ENCODE peak calls at places on chromosomes 12 and 14, in eight cellular contexts. One of them, this sample, is unnamed.

GRCh38 chr12:89919241-89919906 is 210.7 kb upstream of the ATP2B1 start:
- DNase-seq in heart left ventricle: no peak
- DNase-seq in dorsolateral prefrontal cortex: no peak
- DNase-seq in PC-3: peak; percentile 47
- DNase-seq in DND-41: no peak
- DNase-seq in gastrocnemius medialis: no peak
- DNase-seq in mammary epithelial cell: no peak
- DNase-seq in fibroblast of pulmonary artery: no peak
- DNase-seq in this sample: no peak

GRCh38 chr12:13790317-13790716 is 191.1 kb downstream of the GRIN2B start:
- DNase-seq in heart left ventricle: no peak
- DNase-seq in dorsolateral prefrontal cortex: no peak
- DNase-seq in PC-3: no peak
- DNase-seq in DND-41: no peak
- DNase-seq in gastrocnemius medialis: no peak
- DNase-seq in mammary epithelial cell: no peak
- DNase-seq in fibroblast of pulmonary artery: no peak
- DNase-seq in this sample: no peak

GRCh38 chr14:79144891-79145290 is 974.7 kb downstream of the NRXN3 start:
- DNase-seq in heart left ventricle: no peak
- DNase-seq in dorsolateral prefrontal cortex: no peak
- DNase-seq in PC-3: no peak
- DNase-seq in DND-41: no peak
- DNase-seq in gastrocnemius medialis: no peak
- DNase-seq in mammary epithelial cell: no peak
- DNase-seq in fibroblast of pulmonary artery: peak; percentile 3
- DNase-seq in this sample: no peak

GRCh38 chr14:94014375-94014774 is 11.8 kb upstream of the OTUB2 start:
- DNase-seq in heart left ventricle: no peak
- DNase-seq in dorsolateral prefrontal cortex: no peak
- DNase-seq in PC-3: no peak
- DNase-seq in DND-41: no peak
- DNase-seq in gastrocnemius medialis: no peak
- DNase-seq in mammary epithelial cell: no peak
- DNase-seq in fibroblast of pulmonary artery: no peak
- DNase-seq in this sample: no peak

GRCh38 chr12:88753707-88754106 is 173.4 kb upstream of the KITLG start:
- DNase-seq in heart left ventricle: no peak
- DNase-seq in dorsolateral prefrontal cortex: no peak
- DNase-seq in PC-3: no peak
- DNase-seq in DND-41: no peak
- DNase-seq in gastrocnemius medialis: no peak
- DNase-seq in mammary epithelial cell: no peak
- DNase-seq in fibroblast of pulmonary artery: no peak
- DNase-seq in this sample: no peak

GRCh38 chr12:27467641-27468040 is 21.1 kb downstream of the SMCO2 start:
- DNase-seq in heart left ventricle: no peak
- DNase-seq in dorsolateral prefrontal cortex: no peak
- DNase-seq in PC-3: no peak
- DNase-seq in DND-41: no peak
- DNase-seq in gastrocnemius medialis: no peak
- DNase-seq in mammary epithelial cell: no peak
- DNase-seq in fibroblast of pulmonary artery: no peak
- DNase-seq in this sample: no peak

GRCh38 chr12:68334136-68334535 is 2.0 kb upstream of the MDM1 start:
- DNase-seq in heart left ventricle: no peak
- DNase-seq in dorsolateral prefrontal cortex: peak; percentile 18
- DNase-seq in PC-3: peak; percentile 28
- DNase-seq in DND-41: no peak
- DNase-seq in gastrocnemius medialis: no peak
- DNase-seq in mammary epithelial cell: no peak
- DNase-seq in fibroblast of pulmonary artery: no peak
- DNase-seq in this sample: no peak

GRCh38 chr14:22123188-22123560 is 449.6 kb upstream of the OR4E1 start:
- DNase-seq in heart left ventricle: no peak
- DNase-seq in dorsolateral prefrontal cortex: no peak
- DNase-seq in PC-3: no peak
- DNase-seq in DND-41: no peak
- DNase-seq in gastrocnemius medialis: no peak
- DNase-seq in mammary epithelial cell: peak; percentile 32
- DNase-seq in fibroblast of pulmonary artery: no peak
- DNase-seq in this sample: no peak

GRCh38 chr12:132414634-132415340 is 75.2 kb upstream of the FBRSL1 start:
- DNase-seq in heart left ventricle: peak; percentile 79
- DNase-seq in dorsolateral prefrontal cortex: peak; percentile 55
- DNase-seq in PC-3: peak; percentile 94
- DNase-seq in DND-41: peak; percentile 77
- DNase-seq in gastrocnemius medialis: peak; percentile 57
- DNase-seq in mammary epithelial cell: peak; percentile 57
- DNase-seq in fibroblast of pulmonary artery: peak; percentile 76
- DNase-seq in this sample: peak; percentile 77

GRCh38 chr14:52031781-52032180 is 37.1 kb downstream of the NID2 start:
- DNase-seq in heart left ventricle: peak; percentile 72
- DNase-seq in dorsolateral prefrontal cortex: no peak
- DNase-seq in PC-3: no peak
- DNase-seq in DND-41: no peak
- DNase-seq in gastrocnemius medialis: no peak
- DNase-seq in mammary epithelial cell: peak; percentile 14
- DNase-seq in fibroblast of pulmonary artery: peak; percentile 95
- DNase-seq in this sample: peak; percentile 99

GRCh38 chr14:63662776-63663175 is 21.1 kb upstream of the WDR89 start:
- DNase-seq in heart left ventricle: no peak
- DNase-seq in dorsolateral prefrontal cortex: no peak
- DNase-seq in PC-3: no peak
- DNase-seq in DND-41: no peak
- DNase-seq in gastrocnemius medialis: no peak
- DNase-seq in mammary epithelial cell: no peak
- DNase-seq in fibroblast of pulmonary artery: no peak
- DNase-seq in this sample: no peak

GRCh38 chr12:66149702-66150398 is 19.3 kb upstream of the LLPH start:
- DNase-seq in heart left ventricle: no peak
- DNase-seq in dorsolateral prefrontal cortex: no peak
- DNase-seq in PC-3: peak; percentile 15
- DNase-seq in DND-41: no peak
- DNase-seq in gastrocnemius medialis: no peak
- DNase-seq in mammary epithelial cell: no peak
- DNase-seq in fibroblast of pulmonary artery: no peak
- DNase-seq in this sample: no peak

GRCh38 chr14:75910048-75910447 is 71.7 kb downstream of the TGFB3 start:
- DNase-seq in heart left ventricle: no peak
- DNase-seq in dorsolateral prefrontal cortex: no peak
- DNase-seq in PC-3: peak; percentile 10
- DNase-seq in DND-41: no peak
- DNase-seq in gastrocnemius medialis: no peak
- DNase-seq in mammary epithelial cell: peak; percentile 29
- DNase-seq in fibroblast of pulmonary artery: no peak
- DNase-seq in this sample: no peak

GRCh38 chr12:124172646-124173045 is 122.2 kb upstream of the RFLNA start:
- DNase-seq in heart left ventricle: no peak
- DNase-seq in dorsolateral prefrontal cortex: no peak
- DNase-seq in PC-3: peak; percentile 19
- DNase-seq in DND-41: no peak
- DNase-seq in gastrocnemius medialis: no peak
- DNase-seq in mammary epithelial cell: peak; percentile 81
- DNase-seq in fibroblast of pulmonary artery: no peak
- DNase-seq in this sample: no peak

GRCh38 chr14:69105326-69105725 is 47.6 kb downstream of the DCAF5 start:
- DNase-seq in heart left ventricle: no peak
- DNase-seq in dorsolateral prefrontal cortex: no peak
- DNase-seq in PC-3: peak; percentile 57
- DNase-seq in DND-41: no peak
- DNase-seq in gastrocnemius medialis: no peak
- DNase-seq in mammary epithelial cell: peak; percentile 75
- DNase-seq in fibroblast of pulmonary artery: peak; percentile 84
- DNase-seq in this sample: peak; percentile 87
- H3K4me3 ChIP-seq in heart left ventricle: no peak overlapping the region
- H3K4me3 ChIP-seq in dorsolateral prefrontal cortex: no peak overlapping the region
- H3K4me3 ChIP-seq in PC-3: no peak overlapping the region
- H3K4me3 ChIP-seq in DND-41: no peak overlapping the region
- H3K4me3 ChIP-seq in gastrocnemius medialis: no peak overlapping the region
- H3K4me3 ChIP-seq in mammary epithelial cell: no peak overlapping the region
- H3K4me3 ChIP-seq in fibroblast of pulmonary artery: no peak overlapping the region
- H3K4me3 ChIP-seq in this sample: no peak overlapping the region

DNA sequence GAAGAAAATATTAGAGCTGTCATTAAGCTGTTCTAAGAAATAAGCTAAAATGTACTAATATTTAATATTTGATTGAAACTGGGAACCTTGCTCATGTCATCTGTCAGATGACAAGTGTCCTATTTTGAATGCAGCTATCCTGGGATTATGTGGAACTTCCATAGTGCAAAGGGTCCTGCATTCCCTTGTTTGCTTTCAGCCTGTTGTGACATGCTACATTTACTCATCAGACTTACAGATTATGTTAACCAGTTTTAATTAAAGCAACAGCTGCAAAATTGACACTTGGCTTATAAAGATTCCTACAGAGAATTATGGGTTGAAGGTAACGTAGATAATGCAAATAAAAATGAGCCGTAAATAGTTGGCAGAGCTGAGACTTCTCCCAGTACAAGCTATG is 458.4 kb upstream of the RGS6 start:
- DNase-seq in heart left ventricle: no peak
- DNase-seq in dorsolateral prefrontal cortex: no peak
- DNase-seq in PC-3: no peak
- DNase-seq in DND-41: no peak
- DNase-seq in gastrocnemius medialis: no peak
- DNase-seq in mammary epithelial cell: peak; percentile 35
- DNase-seq in fibroblast of pulmonary artery: no peak
- DNase-seq in this sample: no peak
- H3K4me3 ChIP-seq in heart left ventricle: no peak overlapping the region
- H3K4me3 ChIP-seq in dorsolateral prefrontal cortex: no peak overlapping the region
- H3K4me3 ChIP-seq in PC-3: no peak overlapping the region
- H3K4me3 ChIP-seq in DND-41: no peak overlapping the region
- H3K4me3 ChIP-seq in gastrocnemius medialis: no peak overlapping the region
- H3K4me3 ChIP-seq in mammary epithelial cell: no peak overlapping the region
- H3K4me3 ChIP-seq in fibroblast of pulmonary artery: no peak overlapping the region
- H3K4me3 ChIP-seq in this sample: no peak overlapping the region

DNA sequence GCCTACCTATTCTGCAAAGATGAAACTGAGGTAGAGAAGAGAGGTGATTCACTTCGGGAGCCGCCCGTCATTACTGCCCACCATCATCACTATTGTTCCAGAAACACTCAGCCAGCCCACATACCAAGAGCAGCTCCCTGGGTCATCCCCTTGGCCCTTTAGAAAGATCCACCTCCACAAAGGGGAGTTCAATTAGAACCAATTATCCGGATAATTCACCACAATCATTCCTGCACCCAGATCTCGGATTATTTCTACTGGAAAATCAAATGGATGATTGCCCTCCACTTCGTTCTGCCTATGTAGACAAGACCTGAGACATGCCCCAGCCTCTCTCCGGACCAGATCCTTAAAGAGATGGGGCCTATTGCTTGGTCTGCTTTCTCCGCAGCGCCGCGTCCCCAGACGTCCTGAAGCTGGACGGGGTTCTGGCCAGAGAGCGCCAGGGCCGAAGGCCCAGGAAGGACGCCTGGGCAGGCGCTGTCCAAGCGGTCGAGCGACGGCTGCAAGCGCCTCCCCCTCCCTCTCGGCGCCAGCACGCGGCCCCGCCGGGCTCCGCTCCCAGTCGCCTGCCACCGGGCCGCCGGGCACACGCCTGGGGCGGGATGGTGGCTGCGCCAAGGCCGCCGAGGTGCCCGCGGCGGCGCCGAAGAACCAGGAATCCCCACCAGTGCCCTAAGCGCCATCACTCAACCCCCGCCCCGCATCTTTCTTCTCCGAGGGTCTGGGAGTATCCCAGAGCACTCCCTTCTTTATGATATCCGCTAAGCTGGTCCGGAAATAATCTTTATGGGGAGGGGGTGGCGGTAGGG is 1.3 kb upstream of the ASCL1 start:
- DNase-seq in heart left ventricle: no peak
- DNase-seq in dorsolateral prefrontal cortex: no peak
- DNase-seq in PC-3: no peak
- DNase-seq in DND-41: no peak
- DNase-seq in gastrocnemius medialis: no peak
- DNase-seq in mammary epithelial cell: no peak
- DNase-seq in fibroblast of pulmonary artery: no peak
- DNase-seq in this sample: no peak
- H3K4me3 ChIP-seq in heart left ventricle: no peak overlapping the region
- H3K4me3 ChIP-seq in dorsolateral prefrontal cortex: peak overlapping the region; percentile 28
- H3K4me3 ChIP-seq in PC-3: no peak overlapping the region
- H3K4me3 ChIP-seq in DND-41: no peak overlapping the region
- H3K4me3 ChIP-seq in gastrocnemius medialis: no peak overlapping the region
- H3K4me3 ChIP-seq in mammary epithelial cell: no peak overlapping the region
- H3K4me3 ChIP-seq in fibroblast of pulmonary artery: no peak overlapping the region
- H3K4me3 ChIP-seq in this sample: no peak overlapping the region

GRCh38 chr12:12745576-12746211 is 28.5 kb downstream of the CDKN1B start:
- DNase-seq in heart left ventricle: no peak
- DNase-seq in dorsolateral prefrontal cortex: no peak
- DNase-seq in PC-3: peak; percentile 52
- DNase-seq in DND-41: no peak
- DNase-seq in gastrocnemius medialis: no peak
- DNase-seq in mammary epithelial cell: peak; percentile 28
- DNase-seq in fibroblast of pulmonary artery: no peak
- DNase-seq in this sample: no peak
- H3K4me3 ChIP-seq in heart left ventricle: no peak overlapping the region
- H3K4me3 ChIP-seq in dorsolateral prefrontal cortex: no peak overlapping the region
- H3K4me3 ChIP-seq in PC-3: no peak overlapping the region
- H3K4me3 ChIP-seq in DND-41: no peak overlapping the region
- H3K4me3 ChIP-seq in gastrocnemius medialis: no peak overlapping the region
- H3K4me3 ChIP-seq in mammary epithelial cell: no peak overlapping the region
- H3K4me3 ChIP-seq in fibroblast of pulmonary artery: no peak overlapping the region
- H3K4me3 ChIP-seq in this sample: no peak overlapping the region

GRCh38 chr12:110252716-110253115 is 28.3 kb upstream of the ATP2A2 start:
- DNase-seq in heart left ventricle: peak; percentile 60
- DNase-seq in dorsolateral prefrontal cortex: no peak
- DNase-seq in PC-3: no peak
- DNase-seq in DND-41: no peak
- DNase-seq in gastrocnemius medialis: no peak
- DNase-seq in mammary epithelial cell: no peak
- DNase-seq in fibroblast of pulmonary artery: no peak
- DNase-seq in this sample: no peak
- H3K4me3 ChIP-seq in heart left ventricle: peak overlapping the region; percentile 21
- H3K4me3 ChIP-seq in dorsolateral prefrontal cortex: no peak overlapping the region
- H3K4me3 ChIP-seq in PC-3: no peak overlapping the region
- H3K4me3 ChIP-seq in DND-41: no peak overlapping the region
- H3K4me3 ChIP-seq in gastrocnemius medialis: no peak overlapping the region
- H3K4me3 ChIP-seq in mammary epithelial cell: no peak overlapping the region
- H3K4me3 ChIP-seq in fibroblast of pulmonary artery: no peak overlapping the region
- H3K4me3 ChIP-seq in this sample: no peak overlapping the region

GRCh38 chr12:50927356-50927755 is 25.0 kb upstream of the HIGD1C start:
- DNase-seq in heart left ventricle: no peak
- DNase-seq in dorsolateral prefrontal cortex: no peak
- DNase-seq in PC-3: no peak
- DNase-seq in DND-41: no peak
- DNase-seq in gastrocnemius medialis: no peak
- DNase-seq in mammary epithelial cell: no peak
- DNase-seq in fibroblast of pulmonary artery: no peak
- DNase-seq in this sample: no peak
- H3K4me3 ChIP-seq in heart left ventricle: peak overlapping the region; percentile 64
- H3K4me3 ChIP-seq in dorsolateral prefrontal cortex: peak overlapping the region; percentile 75
- H3K4me3 ChIP-seq in PC-3: no peak overlapping the region
- H3K4me3 ChIP-seq in DND-41: no peak overlapping the region
- H3K4me3 ChIP-seq in gastrocnemius medialis: peak overlapping the region; percentile 78
- H3K4me3 ChIP-seq in mammary epithelial cell: peak overlapping the region; percentile 7
- H3K4me3 ChIP-seq in fibroblast of pulmonary artery: peak overlapping the region; percentile 88
- H3K4me3 ChIP-seq in this sample: peak overlapping the region; percentile 93

DNA sequence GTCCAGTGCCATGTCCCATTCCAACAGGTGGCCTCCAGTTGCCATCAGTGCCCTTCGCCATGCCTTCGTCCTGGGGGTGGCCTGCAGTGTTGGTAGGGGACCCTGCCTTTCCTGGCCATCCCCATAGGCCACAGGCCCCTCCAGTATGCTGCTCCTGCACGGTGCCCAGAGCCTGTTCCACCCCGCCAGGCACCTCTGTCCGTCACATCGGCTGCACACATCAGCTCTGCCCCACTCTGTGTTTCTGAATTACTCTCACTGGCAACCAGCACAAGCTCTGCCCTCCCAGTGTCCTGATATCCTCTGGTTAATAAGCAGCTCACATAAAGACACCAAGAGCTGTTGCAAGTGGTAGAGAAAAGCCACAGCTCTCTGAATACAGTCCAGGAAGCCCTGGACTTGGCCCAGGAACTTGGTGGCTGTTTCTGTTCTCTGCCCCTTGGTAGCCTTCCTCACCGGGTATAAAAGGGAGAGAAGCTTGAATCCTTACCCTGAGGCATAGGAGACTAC is 31.3 kb upstream of the ATP2A2 start:
- DNase-seq in heart left ventricle: peak; percentile 32
- DNase-seq in dorsolateral prefrontal cortex: no peak
- DNase-seq in PC-3: no peak
- DNase-seq in DND-41: no peak
- DNase-seq in gastrocnemius medialis: peak; percentile 43
- DNase-seq in mammary epithelial cell: no peak
- DNase-seq in fibroblast of pulmonary artery: no peak
- DNase-seq in this sample: no peak
- H3K4me3 ChIP-seq in heart left ventricle: no peak overlapping the region
- H3K4me3 ChIP-seq in dorsolateral prefrontal cortex: no peak overlapping the region
- H3K4me3 ChIP-seq in PC-3: no peak overlapping the region
- H3K4me3 ChIP-seq in DND-41: no peak overlapping the region
- H3K4me3 ChIP-seq in gastrocnemius medialis: no peak overlapping the region
- H3K4me3 ChIP-seq in mammary epithelial cell: no peak overlapping the region
- H3K4me3 ChIP-seq in fibroblast of pulmonary artery: no peak overlapping the region
- H3K4me3 ChIP-seq in this sample: no peak overlapping the region

This sample was measured in fibroblast of the aortic adventitia.